ENCODE peak calls at places on chromosomes 11 and 22, in ten cellular contexts. K is thyroid gland; S is activated T-cell treated with anti-CD3 and anti-CD28 coated beads for 4 hours; G is caudate nucleus; M is stimulated activated naive CD8-positive, alpha-beta T cell treated with anti-CD3 and anti-CD28 coated beads, Interleukin-15, Interleukin-2, amounts not matched to agents 100 U/mL and 50 U/mL, for 24 hours; L is naive thymus-derived CD4-positive, alpha-beta T cell; Z is HL-60; U is CD8-positive, alpha-beta T cell; O is stimulated activated CD8-positive, alpha-beta memory T cell treated with anti-CD3 and anti-CD28 coated beads, Interleukin-15, amount 100 ng/mL, for 48 hours; J is fibroblast of pulmonary artery. T is an unnamed sample.

GRCh38 chr11:74449369-74449931 is 17.9 kb downstream of the KCNE3 start:
- DNase-seq in L (peak; percentile 71), K (peak; percentile 57), S (peak; percentile 30), Z (peak; percentile 76), U (peak; percentile 17), G (peak; percentile 23), O (no peak), J (peak; percentile 91), M (peak; percentile 12), T (peak; percentile 53)

GRCh38 chr11:114288139-114288538 is 8.1 kb upstream of the NNMT start:
- DNase-seq in G (no peak), L (no peak), M (no peak), S (no peak), Z (no peak), O (no peak), J (no peak), U (no peak), K (no peak), T (no peak)

GRCh38 chr11:114066046-114066648 is 6.6 kb downstream of the ZBTB16 start:
- DNase-seq in G (no peak), K (no peak), L (no peak), Z (no peak), J (no peak), M (no peak), S (no peak), O (no peak), U (no peak), T (no peak)

GRCh38 chr11:63635762-63636465 is 21.7 kb upstream of the PLAAT3 start:
- DNase-seq in J (peak; percentile 79), U (peak; percentile 62), L (peak; percentile 70), O (peak; percentile 36), Z (peak; percentile 60), S (peak; percentile 69), M (peak; percentile 69), K (peak; percentile 70), G (peak; percentile 60), T (no peak)

GRCh38 chr11:123354371-123354770 is 75.7 kb upstream of the GRAMD1B start:
- DNase-seq in O (no peak), M (no peak), G (no peak), Z (no peak), L (no peak), J (no peak), U (no peak), S (no peak), K (no peak), T (no peak)

GRCh38 chr11:27697679-27698275 is 2.5 kb downstream of the BDNF start:
- DNase-seq in U (no peak), J (peak; percentile 49), G (no peak), M (no peak), O (no peak), S (no peak), Z (no peak), K (no peak), L (no peak), T (no peak)

GRCh38 chr11:117807482-117808272 is 10.7 kb upstream of the DSCAML1 start:
- DNase-seq in J (peak; percentile 71), O (no peak), U (peak; percentile 67), M (peak; percentile 87), L (peak; percentile 55), K (peak; percentile 82), S (peak; percentile 79), G (peak; percentile 63), Z (peak; percentile 60), T (no peak)

GRCh38 chr11:73470036-73470624 is 93.9 kb downstream of the RELT start:
- DNase-seq in G (no peak), U (no peak), M (no peak), S (no peak), K (no peak), L (no peak), Z (no peak), J (no peak), O (no peak), T (no peak)

GRCh38 chr11:67400251-67400941 is 1.3 kb downstream of the PPP1CA start:
- DNase-seq in U (no peak), G (no peak), S (no peak), M (peak; percentile 41), O (no peak), L (no peak), J (no peak), Z (peak; percentile 44), K (no peak), T (no peak)

GRCh38 chr22:44682556-44683168 is 19.3 kb upstream of the PRR5 start:
- DNase-seq in J (no peak), S (no peak), Z (no peak), G (no peak), O (no peak), L (no peak), U (no peak), K (no peak), M (no peak), T (no peak)

GRCh38 chr22:49573109-49573765 is 254.4 kb downstream of the BRD1 start:
- DNase-seq in K (no peak), S (no peak), U (no peak), Z (no peak), O (no peak), J (no peak), G (no peak), L (no peak), M (no peak), T (no peak)

GRCh38 chr11:132920391-132921095 is 611.8 kb downstream of the OPCML start:
- DNase-seq in Z (no peak), U (no peak), M (no peak), L (no peak), S (no peak), O (no peak), G (no peak), J (no peak), K (no peak), T (no peak)

GRCh38 chr11:92929168-92930053 is 40.0 kb upstream of the MTNR1B start:
- DNase-seq in K (no peak), G (no peak), S (no peak), J (no peak), Z (no peak), M (no peak), U (no peak), O (no peak), L (no peak), T (no peak)

GRCh38 chr11:28559497-28559896 is 451.3 kb downstream of the METTL15 start:
- DNase-seq in O (no peak), U (no peak), K (no peak), M (no peak), G (no peak), Z (no peak), J (peak; percentile 61), L (no peak), S (no peak), T (peak; percentile 24)

GRCh38 chr11:61567286-61568061 is 13.4 kb downstream of the SYT7 start:
- DNase-seq in S (peak; percentile 58), L (peak; percentile 55), M (peak; percentile 84), Z (peak; percentile 75), O (peak; percentile 36), U (peak; percentile 63), J (peak; percentile 83), K (peak; percentile 81), G (peak; percentile 42), T (peak; percentile 22)

GRCh38 chr11:121535122-121535796 is 82.5 kb upstream of the SORL1-AS1 start:
- DNase-seq in G (no peak), U (no peak), M (no peak), S (no peak), K (no peak), J (no peak), L (no peak), Z (no peak), O (no peak), T (no peak)

GRCh38 chr11:76152086-76152658 is 54.1 kb downstream of the WNT11 start:
- DNase-seq in M (peak; percentile 94), J (peak; percentile 78), L (peak; percentile 69), Z (peak; percentile 84), G (peak; percentile 80), S (peak; percentile 76), K (peak; percentile 88), O (peak; percentile 79), U (peak; percentile 72), T (peak; percentile 17)

GRCh38 chr22:49881856-49882255 is 28.2 kb downstream of the ZBED4 start:
- DNase-seq in L (no peak), S (no peak), G (no peak), Z (no peak), K (no peak), O (no peak), M (no peak), J (no peak), U (no peak), T (no peak)

GRCh38 chr11:69352715-69353325 is 58.9 kb downstream of the MYEOV start:
- DNase-seq in U (no peak), L (no peak), O (peak; percentile 24), K (no peak), M (peak; percentile 51), S (no peak), J (peak; percentile 84), Z (no peak), G (no peak), T (peak; percentile 94)

GRCh38 chr11:26621147-26621546 is 49.1 kb upstream of the MUC15 start:
- DNase-seq in K (peak; percentile 13), U (no peak), J (peak; percentile 50), L (no peak), S (no peak), O (no peak), Z (no peak), G (no peak), M (no peak), T (peak; percentile 74)

T was measured in non-pigmented ciliary epithelial cell.